ENCODE peak calls at places on chromosomes 4 and X, in five cellular contexts. S is AG10803, R is pancreas, J is uterus, X is astrocyte of the spinal cord. Q is an unnamed sample.

GRCh38 chr4:54215379-54216072 is 13.6 kb upstream of the PDGFRA start:
- DNase-seq in S (peak), X (no peak), J (no peak), R (no peak), Q (no peak)

GRCh38 chr4:3812211-3812934 is 46.2 kb downstream of the ADRA2C start:
- DNase-seq in R (no peak), X (no peak), J (no peak), S (no peak), Q (no peak)

GRCh38 chr4:10173754-10174749 is 57.5 kb upstream of the WDR1 start:
- DNase-seq in R (peak), X (no peak), S (no peak), J (peak), Q (no peak)

GRCh38 chr4:168560184-168560834 is 63.5 kb downstream of the PALLD start:
- DNase-seq in J (no peak), R (no peak), S (peak), X (peak), Q (no peak)

GRCh38 chr4:69534697-69535096 is 39.0 kb upstream of the UGT2B4 start:
- DNase-seq in R (no peak), S (no peak), J (no peak), X (no peak), Q (no peak)

GRCh38 chr4:26803462-26803861 is 57.2 kb upstream of the STIM2 start:
- DNase-seq in R (no peak), S (peak), X (no peak), J (no peak), Q (no peak)

GRCh38 chr4:120830204-120830603 is 92.3 kb downstream of the PRDM5 start:
- DNase-seq in R (no peak), S (peak), J (no peak), X (no peak), Q (no peak)

GRCh38 chr4:140005699-140006098 is 148.3 kb downstream of the MAML3 start:
- DNase-seq in X (no peak), J (no peak), S (no peak), R (no peak), Q (no peak)

GRCh38 chr4:166169111-166169510 is 296.1 kb downstream of the TLL1 start:
- DNase-seq in S (no peak), R (no peak), X (no peak), J (no peak), Q (no peak)

GRCh38 chr4:70954032-70954431 is 39.4 kb upstream of the DCK start:
- DNase-seq in R (no peak), S (peak), J (no peak), X (peak), Q (no peak)

GRCh38 chrX:13965531-13965930 is 64.2 kb downstream of the GEMIN8 start:
- DNase-seq in R (no peak), X (no peak), J (no peak), S (no peak), Q (no peak)

GRCh38 chr4:1544861-1545275 is 138.6 kb upstream of the NKX1-1 start:
- DNase-seq in S (no peak), J (no peak), R (no peak), X (no peak), Q (no peak)

GRCh38 chrX:123357941-123358340 is 173.9 kb downstream of the GRIA3 start:
- DNase-seq in S (no peak), R (no peak), X (no peak), J (no peak), Q (no peak)

GRCh38 chr4:115229873-115230272 is 116.5 kb upstream of the NDST4 start:
- DNase-seq in R (no peak), X (no peak), J (no peak), S (no peak), Q (no peak)

DNA sequence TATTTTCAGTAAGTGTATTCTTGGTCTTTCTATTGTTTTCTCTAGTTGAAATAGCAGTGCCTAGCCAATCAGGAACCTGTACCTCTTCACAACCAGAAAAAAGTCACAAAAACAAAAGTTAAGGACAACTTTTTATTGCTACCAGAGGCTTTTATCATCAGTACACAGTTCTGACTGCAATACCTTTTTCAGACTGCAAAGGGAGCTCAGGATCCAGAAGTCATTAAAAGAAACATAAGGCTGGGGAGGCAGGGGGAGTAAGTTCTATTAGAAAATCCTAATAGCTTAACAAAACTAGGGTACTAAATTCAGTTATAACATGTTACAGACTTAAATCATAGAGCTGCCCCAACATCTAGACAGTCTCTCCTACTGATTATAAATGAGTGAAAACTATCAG is 28.8 kb downstream of the CCNI start:
- DNase-seq in R (no peak), S (no peak), X (peak), J (no peak), Q (no peak)
- TF ChIP-seq CTCF in R (no peak), S (peak), X (peak), J (peak), Q (peak)

DNA sequence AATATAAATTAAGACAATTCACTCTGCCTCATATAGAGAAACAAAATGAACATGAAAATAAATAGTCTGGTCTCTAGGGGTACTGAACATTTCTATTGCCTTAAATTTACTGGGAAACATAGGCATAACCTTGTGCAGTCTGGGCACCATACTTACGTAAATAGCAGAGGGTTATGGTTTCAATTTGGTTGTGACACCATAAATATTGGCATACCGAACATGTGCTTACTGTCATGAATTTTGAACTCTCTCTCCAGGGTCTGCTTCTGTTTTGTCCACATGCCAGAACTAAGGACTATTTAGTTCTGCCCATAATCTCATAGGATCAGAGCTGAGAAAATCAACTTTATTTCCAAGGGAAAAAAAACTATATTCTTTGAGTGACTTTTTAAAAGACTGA is 17.6 kb downstream of the PDGFC start:
- DNase-seq in S (no peak), R (no peak), J (no peak), X (no peak), Q (no peak)
- H3K4me3 ChIP-seq in S (no peak), R (no peak), J (no peak), X (no peak), Q (no peak)

DNA sequence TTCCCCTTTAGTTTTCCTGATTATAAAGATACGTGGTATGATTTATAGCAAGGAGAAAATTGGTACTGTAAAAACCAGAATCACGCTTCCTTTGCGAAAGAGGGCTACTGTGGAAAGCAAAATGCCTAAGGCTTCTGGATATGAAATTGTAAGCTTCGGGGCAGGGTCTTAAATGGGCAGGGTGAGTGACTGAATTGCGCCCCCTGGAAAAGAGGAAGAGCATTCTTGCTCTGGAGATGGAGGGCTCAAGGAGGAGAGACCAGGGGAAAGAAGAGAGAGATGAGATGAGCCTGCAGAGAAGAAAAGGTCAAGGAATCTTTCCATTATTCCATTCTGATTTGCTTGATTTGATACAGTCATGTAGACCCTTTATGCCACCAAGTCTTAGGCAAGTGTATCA is 13.1 kb upstream of the ETNPPL start:
- DNase-seq in S (no peak), J (no peak), R (no peak), X (no peak), Q (no peak)
- TF ChIP-seq CTCF in S (no peak), J (no peak), R (no peak), X (no peak), Q (no peak)

DNA sequence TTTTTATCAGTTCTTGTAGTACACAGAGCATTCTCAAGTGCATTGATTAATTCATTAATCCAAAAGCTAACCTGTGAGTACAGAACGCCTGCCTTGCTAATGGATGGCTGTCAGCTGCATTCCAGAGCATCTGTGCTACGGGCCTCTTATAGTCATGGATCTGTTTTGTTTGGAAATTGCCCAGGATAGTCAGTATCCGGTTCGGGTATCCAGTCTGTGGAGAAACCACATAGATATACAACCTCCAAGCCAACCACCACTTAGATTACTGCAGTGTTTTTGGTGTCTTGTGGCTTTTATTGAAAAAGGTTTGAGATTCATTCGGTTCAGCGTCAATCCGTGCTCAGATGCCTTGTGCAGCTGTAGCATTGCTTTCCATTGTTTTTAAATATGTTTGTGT is 4.0 kb downstream of the LAP3 start:
- DNase-seq in R (no peak), J (no peak), S (peak), X (peak), Q (peak)
- H3K4me3 ChIP-seq in R (no peak), J (no peak), S (no peak), X (no peak), Q (no peak)

GRCh38 chrX:106863697-106864096 is 39.4 kb downstream of the RIPPLY1 start:
- DNase-seq in S (no peak), X (no peak), J (no peak), R (no peak), Q (no peak)

GRCh38 chrX:106862972-106863688 is 40.0 kb downstream of the RIPPLY1 start:
- DNase-seq in X (no peak), S (no peak), J (no peak), R (peak), Q (no peak)
- TF ChIP-seq CTCF in X (peak), S (peak), J (no peak), R (no peak), Q (peak)

DNA sequence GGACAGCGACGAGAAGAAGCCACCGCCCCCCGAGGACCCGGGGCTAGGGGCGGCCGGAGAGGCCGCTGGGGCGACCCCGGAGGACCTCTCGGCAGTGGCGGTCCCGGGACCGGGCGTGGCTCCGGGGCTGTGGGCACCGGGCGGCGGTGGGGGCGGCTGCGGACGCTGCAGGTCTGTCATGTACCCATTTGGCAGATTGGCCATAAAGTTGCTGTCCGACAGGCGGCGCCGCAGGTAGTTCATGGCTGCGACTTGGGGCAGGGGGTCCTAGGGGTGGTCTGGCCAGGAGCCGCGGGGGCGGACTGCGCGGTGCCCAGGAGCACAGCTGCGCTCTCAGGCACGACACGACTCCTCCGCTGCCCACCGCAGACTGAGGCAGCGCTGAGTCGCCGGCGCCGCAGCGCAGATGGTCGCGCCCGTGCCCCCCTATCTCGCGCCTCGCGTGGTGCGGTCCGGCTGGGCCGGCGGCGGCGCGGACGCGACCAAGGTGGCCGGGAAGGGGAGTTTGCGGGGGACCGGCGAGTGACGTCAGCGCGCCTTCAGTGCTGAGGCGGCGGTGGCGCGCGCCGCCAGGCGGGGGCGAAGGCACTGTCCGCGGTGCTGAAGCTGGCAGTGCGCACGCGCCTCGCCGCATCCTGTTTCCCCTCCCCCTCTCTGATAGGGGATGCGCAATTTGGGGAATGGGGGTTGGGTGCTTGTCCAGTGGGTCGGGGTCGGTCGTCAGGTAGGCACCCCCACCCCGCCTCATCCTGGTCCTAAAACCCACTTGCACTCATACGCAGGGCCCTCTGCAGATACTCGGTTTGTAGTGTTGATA is at the start of gene SYN1:
- DNase-seq in X (peak), S (peak), J (peak), R (peak), Q (peak)
- H3K4me3 ChIP-seq in X (peak), S (peak), J (no peak), R (peak), Q (peak)

Q was measured in astrocyte of the cerebellum.